ENCODE peak calls at places on chromosome 1, in eight cellular contexts. I is iPS DF 6.9, U is ovary, P is H7, C is fibroblast of pulmonary artery, B is mammary epithelial cell, W is skeletal muscle cell, O is BE2C. F is an unnamed sample.
A peak's percentile ranks its signal among the peaks of the same experiment; 100 is the strongest.

GRCh38 chr1:185444651-185445050 is 127.6 kb upstream of the IVNS1ABP start:
- DNase-seq in I (no peak), U (no peak), P (no peak), C (no peak), B (no peak), W (no peak), O (no peak), F (no peak)

GRCh38 chr1:6248798-6249731 is 5.1 kb downstream of the HES3 start:
- DNase-seq in I (no peak), U (peak; percentile 62), P (peak; percentile 92), C (no peak), B (no peak), W (no peak), O (no peak), F (no peak)

GRCh38 chr1:15155760-15156743 is 2.5 kb downstream of the TMEM51 start:
- DNase-seq in I (no peak), U (no peak), P (no peak), C (peak; percentile 35), B (no peak), W (no peak), O (peak; percentile 58), F (peak; percentile 28)

GRCh38 chr1:7784492-7785071 is 491 bp downstream of the PER3 start:
- DNase-seq in I (no peak), U (peak; percentile 66), P (peak; percentile 38), C (no peak), B (no peak), W (no peak), O (no peak), F (no peak)

GRCh38 chr1:109089242-109090015 is 1.1 kb upstream of the TMEM167B start:
- DNase-seq in I (no peak), U (peak; percentile 49), P (peak; percentile 86), C (peak; percentile 77), B (peak; percentile 34), W (no peak), O (peak; percentile 56), F (no peak)

GRCh38 chr1:232629250-232630046 is 485 bp downstream of the SIPA1L2 start:
- DNase-seq in I (no peak), U (peak; percentile 57), P (peak; percentile 68), C (peak; percentile 9), B (peak; percentile 32), W (no peak), O (peak; percentile 34), F (no peak)

GRCh38 chr1:172350781-172351180 is 69.7 kb upstream of the C1orf105 start:
- DNase-seq in I (no peak), U (no peak), P (no peak), C (no peak), B (no peak), W (no peak), O (no peak), F (no peak)

GRCh38 chr1:24998554-24999245 is 68.6 kb upstream of the RUNX3 start:
- DNase-seq in I (no peak), U (no peak), P (no peak), C (no peak), B (no peak), W (no peak), O (no peak), F (no peak)

GRCh38 chr1:162136760-162137537 is 67.5 kb downstream of the NOS1AP start:
- DNase-seq in I (no peak), U (no peak), P (no peak), C (peak; percentile 73), B (peak; percentile 70), W (peak; percentile 49), O (no peak), F (no peak)

GRCh38 chr1:218217040-218217439 is 68.1 kb upstream of the RRP15 start:
- DNase-seq in I (no peak), U (no peak), P (no peak), C (no peak), B (no peak), W (no peak), O (no peak), F (no peak)

GRCh38 chr1:21565285-21565684 is 56.1 kb downstream of the ALPL start:
- DNase-seq in I (no peak), U (no peak), P (no peak), C (no peak), B (no peak), W (no peak), O (no peak), F (no peak)

GRCh38 chr1:224781800-224782199 is 147.7 kb upstream of the DNAH14 start:
- DNase-seq in I (no peak), U (no peak), P (no peak), C (no peak), B (no peak), W (no peak), O (no peak), F (no peak)

GRCh38 chr1:185401019-185401418 is 84.0 kb upstream of the IVNS1ABP start:
- DNase-seq in I (peak; percentile 37), U (no peak), P (peak; percentile 66), C (peak; percentile 4), B (peak; percentile 95), W (no peak), O (no peak), F (no peak)

GRCh38 chr1:24126023-24126671 is 14.2 kb upstream of the MYOM3 start:
- DNase-seq in I (no peak), U (no peak), P (no peak), C (peak; percentile 43), B (no peak), W (no peak), O (no peak), F (no peak)

DNA sequence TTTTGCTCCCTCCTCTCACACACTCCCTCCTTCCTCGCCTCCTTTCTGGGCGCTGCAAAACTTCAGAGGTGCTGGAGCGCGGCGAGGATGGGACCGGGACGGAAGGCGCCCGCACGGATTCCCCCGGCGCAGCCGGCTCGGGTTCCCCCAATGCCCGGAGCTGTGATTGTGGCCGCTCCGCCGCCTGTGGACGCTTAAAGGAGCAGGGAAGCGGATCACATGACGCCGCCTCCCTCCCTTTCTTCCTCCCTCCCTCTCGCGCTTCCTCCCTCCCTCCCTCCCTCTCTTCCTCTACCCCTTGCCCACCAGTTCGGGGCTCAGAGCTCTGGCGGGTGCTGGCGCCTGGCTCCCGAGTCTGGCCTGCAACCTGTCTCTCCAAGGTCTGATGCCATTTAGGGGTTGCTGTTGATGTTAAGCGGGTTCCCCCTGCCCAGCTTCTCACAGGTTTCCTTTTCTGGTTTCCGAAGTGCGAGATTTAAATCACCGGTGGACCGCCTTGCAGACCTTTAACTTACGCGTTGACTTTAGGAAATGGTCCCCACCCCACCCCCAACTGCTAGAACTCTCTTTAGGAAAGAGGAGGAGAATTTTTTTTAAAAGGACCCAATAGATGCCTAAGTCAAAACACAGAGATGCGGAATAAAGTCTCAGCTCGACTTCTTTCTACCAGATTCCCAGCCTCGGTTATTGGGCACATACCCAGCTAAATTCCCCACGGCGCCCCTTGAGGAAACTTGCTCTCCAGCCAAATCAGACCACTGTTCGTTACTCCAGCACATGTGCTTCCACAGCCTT is at the start of gene WLS:
- DNase-seq in I (peak; percentile 55), U (peak; percentile 85), P (peak; percentile 87), C (peak; percentile 83), B (peak; percentile 70), W (peak; percentile 60), O (peak; percentile 74), F (no peak)
- H3K4me3 ChIP-seq in I (peak within 1 kb of the TSS; percentile 29), U (peak within 1 kb of the TSS; percentile 78), P (peak within 1 kb of the TSS; percentile 85), C (peak within 1 kb of the TSS; percentile 95), B (peak within 1 kb of the TSS; percentile 100), W (peak within 1 kb of the TSS; percentile 93), O (peak within 1 kb of the TSS; percentile 84), F (no peak within 1 kb of the TSS)

DNA sequence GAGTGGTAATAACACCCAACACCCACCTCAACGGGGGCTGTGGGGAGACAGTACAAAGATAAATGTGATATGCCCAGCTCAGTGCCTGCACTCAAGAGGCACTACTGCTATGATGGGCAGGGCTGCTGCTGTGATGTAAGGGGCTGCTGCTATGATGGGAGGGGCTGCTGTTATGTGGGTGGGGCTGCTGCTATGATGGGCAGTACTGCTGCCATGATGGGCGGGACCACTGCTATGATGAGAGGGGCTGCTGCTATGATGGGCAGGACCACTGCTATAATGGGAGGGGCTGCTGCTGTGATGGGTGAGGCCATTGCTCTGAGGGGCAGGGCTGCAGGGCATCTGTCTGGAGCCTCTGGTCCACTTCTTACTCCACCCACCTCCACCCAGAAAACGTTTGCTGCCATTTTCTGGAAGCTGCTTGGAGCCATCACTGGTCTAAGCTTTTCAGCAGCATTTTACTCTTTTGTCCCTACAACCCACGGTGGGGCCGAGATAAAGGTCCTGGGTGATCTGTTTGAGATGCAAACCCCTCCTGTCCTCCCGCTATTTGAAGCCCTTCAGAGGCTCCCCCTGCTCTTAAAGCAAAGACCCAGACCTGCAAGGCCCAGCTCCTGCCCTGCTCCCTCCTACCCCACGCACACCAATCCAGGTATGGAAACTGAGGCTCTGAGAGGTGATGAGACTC is 656.9 kb downstream of the PTPRU start:
- DNase-seq in I (no peak), U (no peak), P (no peak), C (no peak), B (no peak), W (no peak), O (peak; percentile 58), F (peak; percentile 11)
- H3K4me3 ChIP-seq in I (no peak overlapping the region), U (no peak overlapping the region), P (no peak overlapping the region), C (no peak overlapping the region), B (no peak overlapping the region), W (no peak overlapping the region), O (no peak overlapping the region), F (no peak overlapping the region)

DNA sequence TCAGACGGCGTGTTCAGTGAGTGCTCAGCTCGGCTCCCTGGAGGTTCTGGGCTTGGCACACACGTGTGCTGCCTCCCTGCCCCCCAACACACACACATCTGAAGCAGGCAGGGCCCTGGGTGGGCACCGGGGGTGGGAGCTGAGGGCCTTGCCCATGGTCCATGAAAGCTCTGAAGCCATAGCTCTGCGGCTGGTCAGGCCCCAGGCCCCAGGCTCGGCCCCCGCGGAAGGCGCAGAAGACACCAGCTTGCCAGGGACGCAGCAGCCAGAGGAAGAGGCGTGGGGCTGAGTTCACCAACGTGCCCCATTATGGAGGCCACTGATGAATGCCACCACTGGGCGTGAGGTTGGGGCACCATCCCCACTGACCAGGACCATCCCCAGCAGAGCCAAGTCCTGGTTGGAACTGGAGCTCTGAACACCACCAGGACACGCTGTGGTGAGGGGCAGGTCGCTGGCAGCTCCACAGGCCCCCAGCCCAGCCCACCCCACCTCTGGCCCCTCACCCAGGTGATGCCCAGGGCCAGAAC is 4.2 kb downstream of the AURKAIP1 start:
- DNase-seq in I (no peak), U (no peak), P (no peak), C (no peak), B (no peak), W (no peak), O (no peak), F (no peak)
- H3K4me3 ChIP-seq in I (no peak overlapping the region), U (no peak overlapping the region), P (no peak overlapping the region), C (no peak overlapping the region), B (no peak overlapping the region), W (no peak overlapping the region), O (no peak overlapping the region), F (no peak overlapping the region)

DNA sequence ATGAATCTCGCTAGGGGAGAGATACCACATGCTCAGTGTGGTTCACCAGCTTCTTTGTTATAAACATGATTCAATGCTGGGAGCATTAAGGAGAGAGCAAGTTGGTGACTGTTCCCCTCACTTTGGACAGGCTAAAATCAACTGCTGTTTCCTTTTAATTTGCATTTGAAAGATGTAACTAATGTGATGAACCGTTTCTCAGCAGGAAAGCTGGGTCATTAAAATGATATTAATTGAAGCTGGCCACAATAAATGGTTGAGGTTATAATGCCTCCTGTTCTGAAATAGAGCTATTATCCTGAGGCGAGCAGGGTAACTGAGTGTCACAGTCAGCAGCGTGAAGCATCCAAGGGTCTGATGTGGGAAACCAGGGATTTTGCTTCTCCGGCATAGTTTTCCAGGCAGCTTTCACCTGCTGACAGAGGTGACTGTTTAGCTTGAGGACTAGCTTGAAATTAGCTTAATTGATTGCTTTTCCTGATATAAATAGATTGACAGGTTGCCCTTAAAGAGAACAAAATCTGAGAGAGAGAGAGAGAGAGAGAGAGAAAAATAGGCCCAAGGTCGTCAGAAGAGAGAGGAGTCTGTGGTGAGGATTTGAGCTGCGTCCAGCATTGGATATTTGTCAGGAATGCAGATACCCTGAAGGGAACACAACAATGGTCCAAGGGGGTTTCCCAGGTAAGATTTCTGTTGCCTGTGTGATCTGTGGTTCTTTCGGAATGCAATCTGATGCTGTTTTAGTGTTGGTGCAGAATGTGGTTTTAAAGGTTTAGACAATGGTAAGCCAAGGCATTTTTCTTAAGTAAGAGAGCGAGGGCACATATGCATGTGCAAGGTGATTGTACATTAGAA is 209.7 kb downstream of the PATJ start:
- DNase-seq in I (no peak), U (no peak), P (peak; percentile 24), C (peak; percentile 44), B (peak; percentile 92), W (no peak), O (no peak), F (no peak)
- H3K4me3 ChIP-seq in I (no peak overlapping the region), U (no peak overlapping the region), P (no peak overlapping the region), C (no peak overlapping the region), B (no peak overlapping the region), W (no peak overlapping the region), O (no peak overlapping the region), F (no peak overlapping the region)